ENCODE peak calls at places on chromosomes 1 and 21, in five cellular contexts. D is fibroblast of lung, V is epithelial cell of esophagus, Q is GM12864, R is hepatocyte. L is an unnamed sample.
A peak's percentile ranks its signal among the peaks of the same experiment; 100 is the strongest.

GRCh38 chr1:229217716-229218115 is 53.2 kb upstream of the RAB4A start:
- DNase-seq in D (no peak), V (peak; percentile 35), Q (no peak), R (no peak), L (no peak)

GRCh38 chr21:38258803-38259485 is 2.2 kb downstream of the KCNJ15 start:
- DNase-seq in D (peak; percentile 88), V (peak; percentile 49), Q (no peak), R (peak; percentile 44), L (peak; percentile 98)

GRCh38 chr1:20442920-20443625 is 42.9 kb downstream of the CAMK2N1 start:
- DNase-seq in D (no peak), V (no peak), Q (no peak), R (no peak), L (no peak)

GRCh38 chr1:164588388-164589341 is 29.7 kb downstream of the PBX1 start:
- DNase-seq in D (peak; percentile 94), V (no peak), Q (no peak), R (peak; percentile 83), L (peak; percentile 86)

GRCh38 chr1:108570128-108570527 is 10.2 kb downstream of the EEIG2 start:
- DNase-seq in D (no peak), V (peak; percentile 50), Q (no peak), R (no peak), L (peak; percentile 27)

GRCh38 chr1:64967381-64967780 is 1.0 kb upstream of the JAK1 start:
- DNase-seq in D (no peak), V (no peak), Q (no peak), R (no peak), L (no peak)

GRCh38 chr1:247862756-247863155 is 5.8 kb downstream of the TRIM58 start:
- DNase-seq in D (no peak), V (no peak), Q (no peak), R (no peak), L (no peak)

GRCh38 chr21:31781737-31782136 is 49.8 kb upstream of the SCAF4 start:
- DNase-seq in D (peak; percentile 62), V (peak; percentile 41), Q (no peak), R (peak; percentile 62), L (peak; percentile 7)

GRCh38 chr1:21072721-21073120 is 104.0 kb downstream of the EIF4G3 start:
- DNase-seq in D (peak; percentile 61), V (peak; percentile 36), Q (no peak), R (no peak), L (no peak)

GRCh38 chr1:226711976-226712778 is 26.9 kb downstream of the ITPKB start:
- DNase-seq in D (no peak), V (no peak), Q (no peak), R (no peak), L (no peak)

GRCh38 chr1:241323510-241323909 is 33.5 kb downstream of the RGS7 start:
- DNase-seq in D (peak; percentile 56), V (peak; percentile 61), Q (no peak), R (peak; percentile 70), L (peak; percentile 25)

GRCh38 chr1:198694542-198694941 is 55.7 kb downstream of the PTPRC start:
- DNase-seq in D (no peak), V (no peak), Q (no peak), R (no peak), L (no peak)

GRCh38 chr1:245258271-245258920 is 103.6 kb downstream of the KIF26B start:
- DNase-seq in D (no peak), V (peak; percentile 55), Q (no peak), R (peak; percentile 48), L (no peak)

GRCh38 chr1:201807958-201808632 is 20.9 kb upstream of the IPO9 start:
- DNase-seq in D (no peak), V (no peak), Q (no peak), R (no peak), L (no peak)

GRCh38 chr1:223827193-223827663 is 18.5 kb downstream of the TP53BP2 start:
- DNase-seq in D (no peak), V (peak; percentile 77), Q (no peak), R (no peak), L (no peak)

GRCh38 chr1:246618240-246618639 is 52.0 kb downstream of the CNST start:
- DNase-seq in D (no peak), V (no peak), Q (no peak), R (no peak), L (no peak)

GRCh38 chr21:46226920-46227599 is 1.5 kb downstream of the LSS start:
- DNase-seq in D (peak; percentile 60), V (peak; percentile 85), Q (no peak), R (peak; percentile 36), L (peak; percentile 82)

GRCh38 chr1:74733616-74734484 is 898 bp downstream of the TYW3 start:
- DNase-seq in D (peak; percentile 85), V (peak; percentile 79), Q (peak; percentile 69), R (no peak), L (peak; percentile 74)

GRCh38 chr1:183235503-183235902 is 49.4 kb downstream of the LAMC2 start:
- DNase-seq in D (no peak), V (no peak), Q (no peak), R (no peak), L (no peak)

GRCh38 chr1:155136728-155137127 is 1.1 kb downstream of the SLC50A1 start:
- DNase-seq in D (no peak), V (no peak), Q (no peak), R (no peak), L (no peak)

GRCh38 chr1:95686217-95686616 is 452.2 kb downstream of the RWDD3 start:
- DNase-seq in D (no peak), V (no peak), Q (no peak), R (no peak), L (no peak)

GRCh38 chr21:38255718-38256117 is 1.1 kb upstream of the KCNJ15 start:
- DNase-seq in D (no peak), V (no peak), Q (no peak), R (no peak), L (no peak)

GRCh38 chr21:25903599-25903998 is 168.8 kb downstream of the GABPA start:
- DNase-seq in D (no peak), V (no peak), Q (no peak), R (no peak), L (no peak)

GRCh38 chr1:185864889-185865288 is 130.7 kb downstream of the HMCN1 start:
- DNase-seq in D (peak; percentile 74), V (peak; percentile 90), Q (no peak), R (no peak), L (peak; percentile 24)

GRCh38 chr1:246784621-246785535 is 60.7 kb downstream of the SCCPDH start:
- DNase-seq in D (peak; percentile 56), V (no peak), Q (no peak), R (no peak), L (peak; percentile 48)

GRCh38 chr1:201270616-201271390 is 12.5 kb upstream of the PKP1 start:
- DNase-seq in D (no peak), V (no peak), Q (no peak), R (no peak), L (no peak)

GRCh38 chr1:240117202-240117769 is 25.6 kb downstream of the FMN2 start:
- DNase-seq in D (no peak), V (no peak), Q (no peak), R (no peak), L (no peak)

GRCh38 chr21:26365849-26366248 is 195.3 kb upstream of the APP start:
- DNase-seq in D (no peak), V (peak; percentile 79), Q (no peak), R (no peak), L (no peak)

GRCh38 chr21:15788847-15789548 is 59.2 kb downstream of the USP25 start:
- DNase-seq in D (peak; percentile 42), V (peak; percentile 67), Q (no peak), R (no peak), L (peak; percentile 71)

GRCh38 chr1:235101558-235102258 is 26.9 kb downstream of the TOMM20 start:
- DNase-seq in D (peak; percentile 40), V (peak; percentile 29), Q (no peak), R (no peak), L (no peak)

GRCh38 chr21:20016431-20017005 is 981.7 kb upstream of the NCAM2 start:
- DNase-seq in D (no peak), V (no peak), Q (no peak), R (no peak), L (no peak)
- H3K4me3 ChIP-seq in D (no peak overlapping the region), V (no peak overlapping the region), Q (no peak overlapping the region), R (no peak overlapping the region), L (no peak overlapping the region)

GRCh38 chr1:117964290-117965038 is 34.9 kb downstream of the WDR3 start:
- DNase-seq in D (no peak), V (no peak), Q (no peak), R (no peak), L (no peak)

GRCh38 chr1:117971777-117972176 is 42.2 kb downstream of the WDR3 start:
- DNase-seq in D (no peak), V (no peak), Q (no peak), R (no peak), L (no peak)

GRCh38 chr1:117970251-117970650 is 40.7 kb downstream of the WDR3 start:
- DNase-seq in D (no peak), V (no peak), Q (no peak), R (no peak), L (no peak)

GRCh38 chr1:117967900-117968299 is 38.4 kb downstream of the WDR3 start:
- DNase-seq in D (peak; percentile 38), V (peak; percentile 79), Q (no peak), R (peak; percentile 25), L (peak; percentile 10)

GRCh38 chr1:117967472-117967871 is 37.9 kb downstream of the WDR3 start:
- DNase-seq in D (peak; percentile 77), V (peak; percentile 58), Q (no peak), R (peak; percentile 11), L (peak; percentile 43)
- TF ChIP-seq CTCF in D (no peak), V (peak; percentile 36), Q (no peak), R (peak; percentile 23), L (peak; percentile 34)

DNA sequence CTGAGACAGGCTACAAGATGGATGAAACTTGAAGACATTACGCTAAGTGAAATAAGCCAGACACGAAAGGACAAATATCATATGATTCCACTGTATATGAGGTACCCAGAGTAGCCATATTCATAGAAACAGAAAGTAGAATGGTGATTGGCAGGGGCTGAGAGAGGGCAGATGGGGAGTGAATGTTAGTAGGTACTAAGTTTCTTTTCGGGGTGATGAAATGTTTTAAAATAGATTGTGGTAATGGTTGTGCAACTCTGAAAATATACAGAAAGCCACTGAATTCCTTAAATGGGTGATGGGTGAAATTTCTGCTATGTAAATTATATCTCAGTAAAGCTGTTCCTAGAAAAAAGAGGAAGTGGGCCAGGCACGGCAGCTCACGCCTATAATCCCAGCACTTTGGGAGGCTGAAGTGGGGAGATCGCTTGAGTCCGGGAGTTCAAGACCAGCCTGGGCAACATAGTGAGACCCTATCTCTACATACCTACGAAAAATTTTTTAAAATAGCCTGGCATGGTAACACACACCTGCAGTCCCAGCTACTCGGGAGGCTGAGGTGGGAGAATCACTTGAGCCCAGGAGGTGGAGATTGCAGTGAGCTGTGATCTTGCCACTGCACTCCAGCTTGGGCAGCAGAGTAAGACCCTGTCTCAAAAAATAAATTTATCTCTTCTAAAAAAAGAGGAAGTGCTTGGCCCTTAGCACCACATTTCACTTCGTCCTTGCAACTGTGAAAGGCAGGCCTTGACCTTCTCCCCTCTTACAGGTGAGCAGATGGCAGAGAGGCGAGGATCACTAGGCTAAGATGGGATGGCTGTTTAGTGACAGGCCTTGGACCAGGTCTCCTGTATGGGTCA is 16.0 kb downstream of the SLC27A3 start:
- DNase-seq in D (peak; percentile 99), V (no peak), Q (peak; percentile 89), R (peak; percentile 56), L (peak; percentile 97)
- H3K4me3 ChIP-seq in D (peak overlapping the region; percentile 24), V (no peak overlapping the region), Q (peak overlapping the region; percentile 28), R (no peak overlapping the region), L (peak overlapping the region; percentile 40)

DNA sequence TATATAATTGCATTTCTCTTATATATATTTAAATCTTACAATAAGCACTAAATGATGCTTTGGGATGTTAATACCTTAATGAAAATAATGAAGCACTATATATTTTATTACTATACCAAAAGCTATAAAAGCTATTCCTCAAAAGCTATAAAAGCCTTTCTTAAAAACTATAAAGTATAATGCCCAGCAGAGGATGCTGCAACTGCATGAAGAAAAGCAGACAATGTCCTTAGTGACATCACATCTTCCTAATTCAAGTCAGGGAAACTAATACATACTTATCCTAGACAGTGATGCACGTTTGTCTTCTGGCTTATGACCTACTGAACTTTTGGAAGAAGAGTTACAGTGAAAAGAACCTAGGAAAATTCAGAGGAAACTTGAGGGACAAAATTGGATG is 13.6 kb upstream of the C1orf185 start:
- DNase-seq in D (peak; percentile 9), V (peak; percentile 50), Q (no peak), R (no peak), L (no peak)
- TF ChIP-seq CTCF in D (peak; percentile 21), V (peak; percentile 53), Q (peak; percentile 54), R (no peak), L (peak; percentile 21)

L was measured in fibroblast of villous mesenchyme.